ENCODE peak calls at places on chromosomes 12 and 14, in six cellular contexts. O is WERI-Rb-1; R is astrocyte; K is CD8-positive, alpha-beta memory T cell; E is AG20443; L is HEK293T. B is an unnamed sample.

GRCh38 chr12:57166971-57167371 is 19.6 kb upstream of the LRP1-AS start:
- DNase-seq in O (no peak), R (peak; percentile 77), K (no peak), E (peak; percentile 82), L (no peak), B (no peak)

GRCh38 chr12:122067966-122068365 is 10.6 kb upstream of the MLXIP start:
- DNase-seq in O (no peak), R (peak; percentile 74), K (no peak), E (no peak), L (no peak), B (no peak)

GRCh38 chr14:45140661-45141187 is 5.0 kb downstream of the FANCM start:
- DNase-seq in O (no peak), R (no peak), K (no peak), E (no peak), L (no peak), B (no peak)

GRCh38 chr12:122646568-122647220 is 56.5 kb downstream of the HCAR2 start:
- DNase-seq in O (no peak), R (peak; percentile 59), K (no peak), E (peak; percentile 74), L (no peak), B (peak; percentile 25)

GRCh38 chr14:61519735-61520134 is 175.6 kb upstream of the HIF1A start:
- DNase-seq in O (no peak), R (no peak), K (no peak), E (no peak), L (no peak), B (no peak)

GRCh38 chr12:88763536-88764100 is 183.3 kb upstream of the KITLG start:
- DNase-seq in O (no peak), R (no peak), K (no peak), E (peak; percentile 25), L (no peak), B (no peak)

GRCh38 chr12:93453633-93454032 is 11.9 kb upstream of the UBE2N start:
- DNase-seq in O (no peak), R (peak; percentile 67), K (no peak), E (peak; percentile 75), L (no peak), B (no peak)

GRCh38 chr12:113693693-113694092 is 222.0 kb upstream of the LHX5 start:
- DNase-seq in O (no peak), R (no peak), K (no peak), E (no peak), L (no peak), B (no peak)

GRCh38 chr14:35420036-35420811 is 15.7 kb upstream of the NFKBIA start:
- DNase-seq in O (no peak), R (peak; percentile 86), K (no peak), E (peak; percentile 75), L (no peak), B (no peak)

GRCh38 chr12:75323663-75324062 is 6.5 kb downstream of the CAPS2 start:
- DNase-seq in O (no peak), R (no peak), K (no peak), E (no peak), L (no peak), B (no peak)

GRCh38 chr12:49897276-49897675 is 6.4 kb downstream of the FAIM2 start:
- DNase-seq in O (no peak), R (no peak), K (no peak), E (no peak), L (no peak), B (no peak)

GRCh38 chr12:62537544-62537943 is 70.9 kb downstream of the MON2 start:
- DNase-seq in O (no peak), R (peak; percentile 78), K (no peak), E (peak; percentile 12), L (no peak), B (peak; percentile 14)

GRCh38 chr12:48873096-48873495 is 7.4 kb upstream of the RND1 start:
- DNase-seq in O (no peak), R (peak; percentile 47), K (no peak), E (no peak), L (no peak), B (no peak)

GRCh38 chr14:71606575-71606974 is 325.7 kb upstream of the RGS6 start:
- DNase-seq in O (no peak), R (no peak), K (no peak), E (no peak), L (no peak), B (no peak)

GRCh38 chr12:51898506-51898905 is 8.8 kb upstream of the ACVRL1 start:
- DNase-seq in O (no peak), R (no peak), K (no peak), E (no peak), L (no peak), B (no peak)

GRCh38 chr14:56474419-56475022 is 105.1 kb upstream of the TMEM260 start:
- DNase-seq in O (no peak), R (peak; percentile 14), K (no peak), E (peak; percentile 45), L (peak; percentile 53), B (peak; percentile 56)

GRCh38 chr14:26199599-26200370 is 398.0 kb downstream of the NOVA1 start:
- DNase-seq in O (no peak), R (peak; percentile 87), K (no peak), E (peak; percentile 15), L (no peak), B (no peak)

GRCh38 chr14:78595797-78596196 is 425.6 kb downstream of the NRXN3 start:
- DNase-seq in O (peak; percentile 68), R (no peak), K (no peak), E (no peak), L (no peak), B (peak; percentile 21)

GRCh38 chr14:31527546-31527945 is 33.7 kb upstream of the NUBPL start:
- DNase-seq in O (no peak), R (no peak), K (no peak), E (no peak), L (no peak), B (no peak)

GRCh38 chr12:52147367-52147972 is 44.3 kb downstream of the KRT80 start:
- DNase-seq in O (no peak), R (peak; percentile 98), K (no peak), E (peak; percentile 99), L (no peak), B (peak; percentile 90)

GRCh38 chr12:92608418-92609091 is 94.2 kb upstream of the PLEKHG7 start:
- DNase-seq in O (no peak), R (peak; percentile 33), K (no peak), E (peak; percentile 54), L (peak; percentile 38), B (peak; percentile 33)

GRCh38 chr12:50112456-50113218 is 601 bp downstream of the COX14 start:
- DNase-seq in O (peak; percentile 70), R (no peak), K (no peak), E (peak; percentile 70), L (peak; percentile 35), B (peak; percentile 80)

GRCh38 chr12:51923506-51924365 is 16.4 kb downstream of the ACVRL1 start:
- DNase-seq in O (peak; percentile 51), R (no peak), K (peak; percentile 30), E (peak; percentile 83), L (peak; percentile 80), B (peak; percentile 27)

GRCh38 chr12:122943196-122943595 is 23.1 kb downstream of the ABCB9 start:
- DNase-seq in O (no peak), R (no peak), K (no peak), E (no peak), L (no peak), B (no peak)

GRCh38 chr12:7190268-7191055 is 976 bp downstream of the PEX5 start:
- DNase-seq in O (peak; percentile 14), R (peak; percentile 8), K (no peak), E (peak; percentile 49), L (no peak), B (no peak)

GRCh38 chr12:6946920-6947374 is 3.1 kb downstream of the C12orf57 start:
- DNase-seq in O (no peak), R (no peak), K (no peak), E (no peak), L (no peak), B (no peak)

GRCh38 chr14:71166434-71166833 is 259.2 kb downstream of the PCNX1 start:
- DNase-seq in O (peak; percentile 52), R (peak; percentile 70), K (no peak), E (peak; percentile 86), L (peak; percentile 55), B (peak; percentile 9)

GRCh38 chr14:88468396-88468795 is 82.9 kb downstream of the SPATA7 start:
- DNase-seq in O (no peak), R (peak; percentile 92), K (no peak), E (peak; percentile 44), L (no peak), B (no peak)

GRCh38 chr12:106901276-106901675 is 54.4 kb upstream of the TMEM263 start:
- DNase-seq in O (no peak), R (peak; percentile 54), K (no peak), E (no peak), L (no peak), B (no peak)

GRCh38 chr12:95731519-95731958 is 59.0 kb downstream of the NTN4 start:
- DNase-seq in O (no peak), R (no peak), K (no peak), E (no peak), L (no peak), B (no peak)

GRCh38 chr14:23406244-23406643 is 1.8 kb downstream of the MYH6 start:
- DNase-seq in O (no peak), R (no peak), K (no peak), E (no peak), L (no peak), B (no peak)

GRCh38 chr12:109098142-109098652 is 800 bp downstream of the UNG start:
- DNase-seq in O (no peak), R (peak; percentile 50), K (peak; percentile 42), E (peak; percentile 74), L (no peak), B (peak; percentile 79)

GRCh38 chr14:70281938-70282337 is 77.5 kb downstream of the COX16 start:
- DNase-seq in O (no peak), R (no peak), K (no peak), E (no peak), L (no peak), B (no peak)

GRCh38 chr12:19675361-19675760 is 236.1 kb downstream of the AEBP2 start:
- DNase-seq in O (no peak), R (no peak), K (no peak), E (no peak), L (no peak), B (no peak)

B was measured in erythroblast.